ENCODE peak calls at places on chromosomes 5 and 9, in four cellular contexts. K is GM23338, L is psoas muscle, J is SK-N-SH. G is an unnamed sample.

GRCh38 chr9:74887041-74887980 is at the start of gene TRPM6:
- DNase-seq in K (peak; percentile 83), L (peak; percentile 87), J (peak; percentile 60), G (peak; percentile 66)

GRCh38 chr5:154508114-154508513 is 30.1 kb upstream of the HAND1 start:
- DNase-seq in K (no peak), L (no peak), J (no peak), G (no peak)

GRCh38 chr5:34838785-34839714 is at the start of gene TTC23L:
- DNase-seq in K (peak; percentile 100), L (peak; percentile 90), J (peak; percentile 85), G (peak; percentile 98)

GRCh38 chr5:142110046-142110531 is 1.5 kb downstream of the NDFIP1 start:
- DNase-seq in K (no peak), L (no peak), J (peak; percentile 43), G (no peak)

GRCh38 chr5:179679014-179679674 is 1.7 kb downstream of the CBY3 start:
- DNase-seq in K (peak; percentile 95), L (peak; percentile 86), J (peak; percentile 66), G (peak; percentile 72)

GRCh38 chr9:4666042-4666699 is at the start of gene SPATA6L:
- DNase-seq in K (peak; percentile 61), L (peak; percentile 80), J (peak; percentile 81), G (peak; percentile 43)

GRCh38 chr5:150523472-150524350 is 15.8 kb downstream of the NDST1 start:
- DNase-seq in K (peak; percentile 84), L (no peak), J (peak; percentile 79), G (peak; percentile 73)

GRCh38 chr9:83231039-83231438 is 168.1 kb upstream of the RASEF start:
- DNase-seq in K (peak; percentile 83), L (no peak), J (no peak), G (peak; percentile 43)

GRCh38 chr5:14011089-14012004 is 66.9 kb upstream of the DNAH5 start:
- DNase-seq in K (peak; percentile 96), L (peak; percentile 92), J (peak; percentile 93), G (peak; percentile 98)

GRCh38 chr9:81132318-81132717 is 557.0 kb downstream of the TLE1 start:
- DNase-seq in K (no peak), L (no peak), J (no peak), G (no peak)

GRCh38 chr9:99782962-99783718 is 38.5 kb upstream of the NR4A3 start:
- DNase-seq in K (no peak), L (no peak), J (no peak), G (no peak)

GRCh38 chr9:128607642-128608350 is 48.9 kb downstream of the DYNC2I2 start:
- DNase-seq in K (no peak), L (peak; percentile 95), J (no peak), G (no peak)

GRCh38 chr9:74696520-74696919 is 191.2 kb downstream of the TRPM6 start:
- DNase-seq in K (peak; percentile 41), L (no peak), J (no peak), G (no peak)

GRCh38 chr5:177982072-177982727 is 13.8 kb downstream of the PROP1 start:
- DNase-seq in K (peak; percentile 81), L (no peak), J (peak; percentile 51), G (peak; percentile 67)

GRCh38 chr9:7211657-7212056 is 453.9 kb downstream of the KDM4C start:
- DNase-seq in K (peak; percentile 60), L (no peak), J (no peak), G (no peak)

GRCh38 chr9:133834080-133834976 is 96.2 kb upstream of the SARDH start:
- DNase-seq in K (no peak), L (no peak), J (no peak), G (no peak)

GRCh38 chr5:176660860-176661641 is 13.8 kb downstream of the TSPAN17 start:
- DNase-seq in K (peak; percentile 90), L (peak; percentile 86), J (peak; percentile 92), G (peak; percentile 93)

GRCh38 chr5:163571755-163572154 is 66.3 kb downstream of the MAT2B start:
- DNase-seq in K (no peak), L (no peak), J (peak; percentile 26), G (no peak)

GRCh38 chr9:137277329-137278041 is at the start of gene TOR4A:
- DNase-seq in K (peak; percentile 92), L (peak; percentile 84), J (no peak), G (peak; percentile 75)

GRCh38 chr9:134592819-134593200 is 48.8 kb upstream of the COL5A1 start:
- DNase-seq in K (no peak), L (no peak), J (no peak), G (no peak)

GRCh38 chr9:28301281-28301680 is 728.0 kb upstream of the C9orf72 start:
- DNase-seq in K (no peak), L (no peak), J (no peak), G (no peak)

GRCh38 chr5:33321026-33321425 is 119.7 kb upstream of the TARS1 start:
- DNase-seq in K (no peak), L (no peak), J (no peak), G (no peak)

GRCh38 chr5:123997354-123998215 is 485.6 kb downstream of the CSNK1G3 start:
- DNase-seq in K (no peak), L (no peak), J (peak; percentile 41), G (no peak)

GRCh38 chr9:94801685-94802084 is 75.2 kb downstream of the AOPEP start:
- DNase-seq in K (no peak), L (no peak), J (no peak), G (no peak)

GRCh38 chr5:150054569-150054968 is 31.8 kb downstream of the CSF1R start:
- DNase-seq in K (no peak), L (no peak), J (no peak), G (no peak)

GRCh38 chr5:35319231-35320002 is 89.1 kb upstream of the PRLR start:
- DNase-seq in K (no peak), L (peak; percentile 48), J (no peak), G (no peak)

GRCh38 chr5:160001051-160001450 is 7.9 kb upstream of the TTC1 start:
- DNase-seq in K (no peak), L (no peak), J (no peak), G (no peak)

GRCh38 chr9:122059214-122059978 is 33.7 kb downstream of the TTLL11 start:
- DNase-seq in K (no peak), L (no peak), J (no peak), G (no peak)

GRCh38 chr5:77379558-77380061 is 112.5 kb downstream of the WDR41 start:
- DNase-seq in K (no peak), L (no peak), J (no peak), G (no peak)
- H3K4me3 ChIP-seq in K (no peak overlapping the region), L (no peak overlapping the region), J (no peak overlapping the region), G (no peak overlapping the region)

GRCh38 chr5:55991768-55992486 is 2.8 kb downstream of the IL6ST start:
- DNase-seq in K (no peak), L (no peak), J (no peak), G (no peak)
- H3K4me3 ChIP-seq in K (no peak overlapping the region), L (peak overlapping the region; percentile 79), J (no peak overlapping the region), G (no peak overlapping the region)

GRCh38 chr5:83955916-83956315 is 235.3 kb upstream of the HAPLN1 start:
- DNase-seq in K (no peak), L (no peak), J (no peak), G (no peak)
- H3K4me3 ChIP-seq in K (no peak overlapping the region), L (no peak overlapping the region), J (no peak overlapping the region), G (no peak overlapping the region)

GRCh38 chr5:148778891-148779290 is 47.5 kb upstream of the ADRB2 start:
- DNase-seq in K (no peak), L (no peak), J (no peak), G (no peak)
- H3K4me3 ChIP-seq in K (no peak overlapping the region), L (no peak overlapping the region), J (no peak overlapping the region), G (no peak overlapping the region)

DNA sequence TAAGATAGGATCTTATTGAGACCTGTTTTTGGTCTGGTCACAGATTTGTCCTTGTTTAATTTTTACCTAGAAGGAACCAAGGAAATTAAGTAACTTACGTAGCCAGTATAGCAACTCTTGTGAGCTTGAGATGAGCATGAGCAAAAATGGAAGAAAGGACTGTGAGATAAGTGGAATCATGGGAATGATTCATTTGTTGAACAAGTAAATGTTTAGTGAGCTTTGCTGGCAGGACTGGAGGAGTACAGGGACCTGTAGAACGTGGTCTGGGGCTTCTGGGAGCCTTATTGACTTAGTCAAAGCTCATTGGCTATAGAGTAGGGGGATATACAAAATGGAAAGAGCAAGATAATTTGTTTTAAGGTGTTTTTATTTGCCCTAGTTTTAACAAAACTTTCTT is 3.0 kb downstream of the RAD23B start:
- DNase-seq in K (no peak), L (no peak), J (no peak), G (no peak)
- H3K4me3 ChIP-seq in K (peak overlapping the region; percentile 60), L (peak overlapping the region; percentile 94), J (peak overlapping the region; percentile 93), G (peak overlapping the region; percentile 84)

GRCh38 chr5:77892061-77893010 is 116.2 kb upstream of the TBCA start:
- DNase-seq in K (no peak), L (no peak), J (no peak), G (no peak)

GRCh38 chr5:77898385-77898784 is 122.2 kb upstream of the TBCA start:
- DNase-seq in K (no peak), L (no peak), J (no peak), G (no peak)

GRCh38 chr5:77896338-77896737 is 120.2 kb upstream of the TBCA start:
- DNase-seq in K (no peak), L (no peak), J (peak; percentile 30), G (no peak)

GRCh38 chr5:77893225-77893860 is 117.2 kb upstream of the TBCA start:
- DNase-seq in K (no peak), L (no peak), J (no peak), G (no peak)
- H3K4me3 ChIP-seq in K (no peak overlapping the region), L (no peak overlapping the region), J (no peak overlapping the region), G (no peak overlapping the region)

DNA sequence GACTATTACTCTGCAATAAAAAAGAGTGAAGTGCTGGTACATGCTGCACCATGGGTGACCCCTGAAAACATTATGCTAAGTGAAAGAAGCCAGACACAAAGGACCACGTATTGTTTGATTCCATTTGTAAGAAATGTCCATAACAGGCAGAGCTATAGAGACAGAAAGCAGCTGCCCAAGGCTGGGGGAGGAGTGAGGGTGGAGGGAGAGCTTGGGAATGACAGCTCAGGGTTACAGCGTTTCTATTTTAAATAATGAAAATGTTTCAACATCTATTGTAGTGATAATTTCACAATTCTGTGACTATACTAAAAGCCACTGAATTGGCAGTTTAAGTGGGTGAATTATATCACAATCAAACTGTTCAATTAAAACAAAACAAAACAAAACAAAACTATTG is 81.7 kb downstream of the MYO10 start:
- DNase-seq in K (no peak), L (no peak), J (no peak), G (no peak)
- H3K4me3 ChIP-seq in K (no peak overlapping the region), L (no peak overlapping the region), J (no peak overlapping the region), G (no peak overlapping the region)

DNA sequence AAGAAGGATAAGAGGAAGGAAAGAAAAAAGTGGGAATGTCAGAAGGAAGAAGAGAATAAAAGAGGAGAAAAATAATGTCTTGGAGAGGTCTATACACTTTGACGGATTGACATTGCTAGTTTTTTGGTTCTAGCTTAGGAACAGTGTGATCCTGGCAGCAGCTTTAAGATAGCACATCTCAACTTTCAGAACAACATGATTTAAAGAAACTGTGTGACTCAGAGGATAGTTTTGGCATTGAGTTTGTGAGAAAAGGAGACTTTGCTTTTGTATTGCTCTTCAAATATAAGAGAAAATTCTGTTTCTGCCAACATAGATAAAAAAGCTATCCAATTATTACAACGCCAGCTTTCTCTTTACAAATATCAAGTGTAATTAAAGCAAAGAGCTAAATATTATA is 260.7 kb upstream of the ARRDC3 start:
- DNase-seq in K (no peak), L (no peak), J (no peak), G (no peak)
- H3K4me3 ChIP-seq in K (no peak overlapping the region), L (no peak overlapping the region), J (no peak overlapping the region), G (no peak overlapping the region)

DNA sequence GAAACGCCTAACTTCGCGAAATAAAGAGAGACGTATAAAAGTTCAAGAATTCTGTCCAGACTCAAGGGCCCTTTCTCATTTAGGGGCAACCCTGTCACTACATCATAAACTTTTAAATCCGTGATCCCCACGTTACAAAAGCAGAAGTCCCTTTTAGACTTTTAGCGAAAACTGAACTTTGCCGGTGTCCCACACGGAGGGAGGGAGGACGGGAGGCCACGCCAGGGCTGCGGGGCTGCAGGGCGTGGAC is 517 bp upstream of the F2R start:
- DNase-seq in K (no peak), L (no peak), J (no peak), G (no peak)
- H3K4me3 ChIP-seq in K (peak overlapping the region; percentile 93), L (peak overlapping the region; percentile 72), J (peak overlapping the region; percentile 83), G (peak overlapping the region; percentile 85)